ENCODE peak calls at places on chromosome 7, in five cellular contexts. G, I, Z, C and X are unnamed samples.

GRCh38 chr7:105202561-105203130 is 186.1 kb downstream of the SRPK2 start:
- DNase-seq in G (no peak), I (no peak), Z (no peak), C (no peak), X (no peak)

GRCh38 chr7:106767498-106768323 is 97.4 kb upstream of the PIK3CG start:
- DNase-seq in G (peak), I (no peak), Z (peak), C (no peak), X (peak)

GRCh38 chr7:36910401-36910800 is 186.1 kb upstream of the AOAH start:
- DNase-seq in G (no peak), I (no peak), Z (no peak), C (no peak), X (no peak)

GRCh38 chr7:57867884-57868701 is 418.1 kb downstream of the ZNF716 start:
- DNase-seq in G (no peak), I (peak), Z (no peak), C (no peak), X (peak)

GRCh38 chr7:75058406-75058805 is 15.2 kb downstream of the RCC1L start:
- DNase-seq in G (no peak), I (no peak), Z (no peak), C (no peak), X (no peak)

GRCh38 chr7:92794386-92794785 is 42.0 kb downstream of the CDK6 start:
- DNase-seq in G (no peak), I (no peak), Z (no peak), C (no peak), X (no peak)

GRCh38 chr7:104275900-104276299 is 52.5 kb upstream of the LHFPL3 start:
- DNase-seq in G (no peak), I (peak), Z (no peak), C (no peak), X (no peak)

GRCh38 chr7:68680235-68680872 is 917.9 kb upstream of the AUTS2 start:
- DNase-seq in G (no peak), I (no peak), Z (no peak), C (no peak), X (no peak)

GRCh38 chr7:74010407-74010806 is 17.6 kb upstream of the ELN start:
- DNase-seq in G (no peak), I (no peak), Z (no peak), C (no peak), X (no peak)

GRCh38 chr7:27933691-27934565 is 194.0 kb downstream of the TAX1BP1 start:
- DNase-seq in G (no peak), I (peak), Z (no peak), C (no peak), X (no peak)

GRCh38 chr7:158191671-158192070 is 396.0 kb downstream of the PTPRN2 start:
- DNase-seq in G (no peak), I (no peak), Z (no peak), C (no peak), X (no peak)

GRCh38 chr7:74199551-74200355 is 10.1 kb upstream of the LAT2 start:
- DNase-seq in G (no peak), I (peak), Z (no peak), C (no peak), X (no peak)

GRCh38 chr7:85237721-85238120 is 50.9 kb upstream of the SEMA3D start:
- DNase-seq in G (no peak), I (peak), Z (no peak), C (no peak), X (no peak)

GRCh38 chr7:156903232-156903909 is 10.4 kb upstream of the LMBR1 start:
- DNase-seq in G (no peak), I (peak), Z (no peak), C (no peak), X (no peak)

GRCh38 chr7:84364708-84365107 is 170.1 kb upstream of the SEMA3A start:
- DNase-seq in G (no peak), I (peak), Z (no peak), C (no peak), X (no peak)

GRCh38 chr7:152173372-152174070 is 148.0 kb downstream of the GALNT11 start:
- DNase-seq in G (no peak), I (peak), Z (no peak), C (no peak), X (no peak)

DNA sequence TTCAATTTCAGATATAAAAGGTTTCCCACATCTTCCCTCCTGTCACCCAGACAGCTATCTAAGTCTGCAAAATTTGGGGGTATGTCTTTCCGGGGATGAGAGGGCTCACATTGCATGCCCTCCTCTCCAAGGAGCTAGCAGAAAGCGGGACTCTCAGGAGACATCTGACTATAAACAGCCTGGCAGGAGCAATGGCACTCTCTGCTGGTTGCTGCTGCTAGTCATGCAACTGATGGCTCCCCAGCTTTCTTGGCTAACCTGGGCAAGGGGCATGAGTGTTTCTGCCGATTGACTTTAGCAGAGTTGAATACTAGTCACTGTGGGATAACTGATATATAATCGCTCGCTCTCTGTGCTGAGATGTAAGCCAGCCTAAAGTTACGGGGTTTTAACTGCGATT is 12.0 kb downstream of the TBX20 start:
- DNase-seq in G (no peak), I (peak), Z (peak), C (no peak), X (no peak)
- TF ChIP-seq CTCF in G (no peak), I (no peak), Z (peak), C (peak), X (no peak)

DNA sequence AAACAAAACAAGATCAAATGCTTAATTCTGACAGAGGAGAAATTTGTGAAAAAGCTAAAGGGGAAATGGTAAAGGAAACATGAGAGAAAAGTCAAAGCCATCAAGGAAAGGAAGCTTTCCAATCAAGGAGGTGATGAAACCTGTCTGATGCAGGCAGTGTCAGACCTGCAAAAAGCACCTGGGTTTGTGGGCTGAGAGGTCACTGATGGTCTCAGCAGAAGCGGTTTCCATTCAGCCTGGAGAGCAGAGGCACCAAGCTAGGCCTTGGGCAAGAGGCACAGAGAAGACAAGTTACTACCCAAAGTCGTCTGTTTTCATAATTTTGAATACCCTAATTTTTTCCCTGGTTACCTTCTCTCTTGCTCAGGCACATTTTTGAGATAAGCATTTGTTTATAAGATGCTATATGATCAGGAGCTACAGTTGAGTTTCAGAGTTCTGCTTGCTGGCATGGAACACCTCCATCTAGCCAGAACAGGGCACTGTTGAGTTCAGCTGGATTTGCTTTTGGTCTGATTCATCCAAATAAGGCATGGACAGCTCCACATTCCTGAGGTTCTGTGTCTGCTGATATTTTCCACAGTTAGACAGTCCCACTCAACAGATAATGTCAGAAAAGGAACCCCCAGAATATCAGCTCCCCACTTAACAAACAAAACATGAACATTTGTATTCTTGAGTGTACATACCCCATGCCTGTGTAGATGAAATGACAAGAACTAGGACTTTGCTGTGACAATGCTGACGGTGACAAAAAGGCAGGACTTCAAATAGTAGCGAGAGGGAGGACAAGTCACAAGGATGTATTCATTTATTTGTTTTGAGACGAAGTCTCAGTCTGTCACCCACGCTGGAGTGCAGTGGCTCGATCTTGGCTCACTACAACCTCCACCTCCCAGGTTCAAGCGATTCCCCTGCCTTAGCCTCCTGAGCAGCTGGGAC is 4.9 kb upstream of the PPIA start:
- DNase-seq in G (no peak), I (no peak), Z (peak), C (no peak), X (no peak)
- TF ChIP-seq CTCF in G (no peak), I (peak), Z (peak), C (no peak), X (no peak)

DNA sequence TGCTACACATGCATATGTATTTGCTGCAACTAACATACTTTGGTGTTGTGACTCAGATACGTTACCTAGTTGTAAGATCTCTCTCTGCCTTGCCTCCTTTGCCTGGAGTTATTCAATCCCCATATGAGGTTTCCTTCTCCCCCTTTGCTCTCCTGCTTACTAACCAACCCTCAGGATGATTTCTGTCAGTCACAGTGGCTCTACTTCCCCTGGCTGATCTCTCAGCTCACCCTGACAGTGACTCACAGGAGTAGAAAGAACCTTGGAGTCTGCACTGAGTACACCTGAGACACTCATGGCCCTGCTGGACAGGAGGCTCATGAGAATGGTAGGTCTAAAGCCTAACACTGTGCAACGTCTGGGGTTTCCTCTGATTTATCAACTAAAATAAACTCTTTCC is 92.0 kb downstream of the TMEM106B start:
- DNase-seq in G (no peak), I (peak), Z (no peak), C (no peak), X (no peak)
- TF ChIP-seq CTCF in G (no peak), I (no peak), Z (no peak), C (no peak), X (no peak)

GRCh38 chr7:40231796-40232195 is 97.0 kb downstream of the SUGCT start:
- DNase-seq in G (no peak), I (no peak), Z (no peak), C (no peak), X (no peak)

GRCh38 chr7:40234666-40235065 is 99.9 kb downstream of the SUGCT start:
- DNase-seq in G (no peak), I (no peak), Z (no peak), C (no peak), X (no peak)

GRCh38 chr7:40230086-40230485 is 95.3 kb downstream of the SUGCT start:
- DNase-seq in G (no peak), I (no peak), Z (no peak), C (no peak), X (no peak)

GRCh38 chr7:40234046-40234445 is 99.2 kb downstream of the SUGCT start:
- DNase-seq in G (no peak), I (no peak), Z (peak), C (no peak), X (peak)

DNA sequence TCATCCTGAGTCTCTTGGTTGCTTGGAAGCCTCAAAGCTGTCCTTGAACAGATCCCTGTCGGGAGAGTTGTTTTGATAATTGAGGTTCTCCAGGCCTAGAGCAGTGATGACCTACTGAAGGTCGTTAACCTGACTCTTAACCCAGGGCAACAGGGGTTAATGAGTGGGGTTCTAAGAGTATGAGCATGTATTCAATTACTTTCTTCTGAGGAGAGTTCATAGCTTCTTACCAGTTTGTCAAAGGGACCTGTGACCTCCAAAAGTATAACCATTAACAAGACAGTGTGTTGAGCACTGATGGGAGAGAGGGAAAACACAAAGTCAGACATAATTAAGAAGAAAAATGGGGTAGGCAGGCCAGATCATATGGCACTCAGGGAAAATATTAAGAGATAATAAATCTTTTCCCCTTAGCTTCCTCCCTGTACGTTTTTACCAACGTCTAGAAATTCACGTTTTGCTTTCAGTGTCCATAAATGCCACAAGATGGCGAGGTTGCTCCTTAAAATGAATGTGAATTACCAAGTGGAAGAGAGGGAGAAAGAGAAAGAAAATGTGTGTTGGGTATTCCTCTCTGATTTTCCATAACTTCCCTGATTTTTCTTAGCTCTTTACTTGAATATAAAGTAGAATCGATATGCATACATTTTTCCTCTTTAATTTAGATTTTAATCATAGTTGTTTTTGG is 97.6 kb downstream of the SUGCT start:
- DNase-seq in G (peak), I (peak), Z (peak), C (peak), X (peak)
- TF ChIP-seq CTCF in G (peak), I (peak), Z (peak), C (peak), X (peak)